ENCODE peak calls at places on chromosomes 12 and 14, in four cellular contexts. T is PC-9, A is progenitor cell of endocrine pancreas, S is endothelial cell. W is an unnamed sample.

GRCh38 chr12:90027889-90028570 is 319.4 kb upstream of the ATP2B1 start:
- DNase-seq in S (no peak), T (no peak), A (no peak), W (no peak)

GRCh38 chr12:25585021-25585523 is 32.0 kb upstream of the LMNTD1 start:
- DNase-seq in S (no peak), T (no peak), A (no peak), W (no peak)

GRCh38 chr12:113863455-113863845 is 102.7 kb downstream of the RBM19 start:
- DNase-seq in T (no peak), A (no peak), S (no peak), W (no peak)

GRCh38 chr12:56529656-56530055 is 8.0 kb downstream of the RBMS2 start:
- DNase-seq in A (no peak), S (no peak), T (no peak), W (no peak)

GRCh38 chr12:110693731-110694130 is 4.8 kb upstream of the HVCN1 start:
- DNase-seq in S (no peak), T (no peak), A (no peak), W (no peak)

GRCh38 chr12:23550753-23551152 is 398.7 kb downstream of the SOX5 start:
- DNase-seq in T (no peak), A (no peak), S (no peak), W (no peak)

GRCh38 chr12:38515912-38516311 is 199.3 kb downstream of the ALG10B start:
- DNase-seq in A (no peak), T (no peak), S (no peak), W (no peak)

GRCh38 chr12:25884024-25884919 is 74.2 kb upstream of the RASSF8 start:
- DNase-seq in A (no peak), T (no peak), S (no peak), W (no peak)

GRCh38 chr14:30521899-30522736 is 36.8 kb upstream of the G2E3 start:
- DNase-seq in S (no peak), T (no peak), A (no peak), W (no peak)

GRCh38 chr14:103849151-103850013 is 2.0 kb upstream of the PPP1R13B start:
- DNase-seq in S (no peak), A (no peak), T (no peak), W (no peak)

GRCh38 chr12:130026608-130027176 is 122.9 kb upstream of the TMEM132D start:
- DNase-seq in A (peak), S (no peak), T (no peak), W (no peak)

GRCh38 chr12:110780448-110780847 is 37.8 kb upstream of the PPP1CC start:
- DNase-seq in S (no peak), T (no peak), A (no peak), W (no peak)

GRCh38 chr12:61138381-61138759 is 1121.8 kb upstream of the USP15 start:
- DNase-seq in S (no peak), A (no peak), T (no peak), W (no peak)
- TF ChIP-seq CTCF in S (no peak), A (no peak), T (no peak), W (no peak)

GRCh38 chr14:102592969-102593840 is 756 bp downstream of the RCOR1 start:
- DNase-seq in T (no peak), S (peak), A (peak), W (no peak)

GRCh38 chr14:102591372-102591943 is 991 bp upstream of the RCOR1 start:
- DNase-seq in A (peak), S (peak), T (no peak), W (no peak)

GRCh38 chr14:102594514-102595175 is 2.2 kb downstream of the RCOR1 start:
- DNase-seq in S (peak), A (no peak), T (peak), W (no peak)

GRCh38 chr14:102591944-102592772 is at the start of gene RCOR1:
- DNase-seq in T (peak), S (peak), A (peak), W (peak)

GRCh38 chr14:102593841-102594170 is 1.4 kb downstream of the RCOR1 start:
- DNase-seq in A (no peak), S (no peak), T (no peak), W (no peak)
- TF ChIP-seq CTCF in A (no peak), S (no peak), T (no peak), W (no peak)

DNA sequence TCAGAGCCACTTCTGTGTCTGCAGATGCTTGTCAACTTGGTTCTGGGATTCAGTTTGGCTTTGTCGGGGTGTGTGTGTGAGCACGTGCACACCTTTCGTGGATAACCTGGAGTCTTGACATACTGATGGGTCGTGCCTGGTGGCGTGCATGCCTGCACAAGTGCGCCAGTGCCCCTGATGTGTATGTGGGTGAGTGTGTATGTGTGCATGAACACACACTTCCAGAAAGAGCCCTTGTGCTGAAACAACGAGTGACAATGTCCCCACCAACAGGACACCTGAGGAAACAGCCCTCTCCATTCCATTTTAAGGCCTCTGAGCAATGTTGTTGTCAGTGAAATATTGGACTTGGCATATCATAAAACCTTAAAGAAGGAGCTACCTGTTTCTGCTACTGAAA is 53.9 kb downstream of the SMUG1 start:
- DNase-seq in A (no peak), S (no peak), T (no peak), W (no peak)
- TF ChIP-seq CTCF in A (peak), S (no peak), T (no peak), W (no peak)

GRCh38 chr12:67413577-67413976 is 144.4 kb downstream of the CAND1 start:
- DNase-seq in S (no peak), T (peak), A (no peak), W (no peak)
- TF ChIP-seq CTCF in S (no peak), T (no peak), A (no peak), W (no peak)

DNA sequence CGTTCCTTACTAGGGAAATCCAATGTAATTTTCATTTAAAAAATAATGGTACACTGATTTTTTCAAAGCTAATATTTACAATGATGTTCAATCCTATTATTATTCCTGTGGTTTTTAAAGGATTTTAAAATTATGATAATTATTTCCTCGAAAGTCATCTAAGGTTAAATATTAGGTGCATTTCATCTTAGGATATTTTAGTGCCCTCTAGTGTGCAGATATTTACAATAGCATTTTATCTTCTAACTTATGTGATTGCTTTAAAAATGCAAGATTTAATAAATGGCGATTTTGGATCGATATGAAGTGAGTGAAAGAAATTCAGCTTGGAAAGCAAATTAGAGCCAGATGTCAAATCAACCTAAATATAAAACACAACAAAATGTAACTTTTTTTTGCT is 293.5 kb downstream of the SLC6A15 start:
- DNase-seq in A (no peak), S (no peak), T (no peak), W (no peak)
- TF ChIP-seq CTCF in A (peak), S (peak), T (peak), W (no peak)

GRCh38 chr12:124829708-124830304 is 33.9 kb downstream of the SCARB1 start:
- DNase-seq in T (no peak), S (no peak), A (no peak), W (no peak)
- TF ChIP-seq CTCF in T (no peak), S (no peak), A (no peak), W (no peak)

DNA sequence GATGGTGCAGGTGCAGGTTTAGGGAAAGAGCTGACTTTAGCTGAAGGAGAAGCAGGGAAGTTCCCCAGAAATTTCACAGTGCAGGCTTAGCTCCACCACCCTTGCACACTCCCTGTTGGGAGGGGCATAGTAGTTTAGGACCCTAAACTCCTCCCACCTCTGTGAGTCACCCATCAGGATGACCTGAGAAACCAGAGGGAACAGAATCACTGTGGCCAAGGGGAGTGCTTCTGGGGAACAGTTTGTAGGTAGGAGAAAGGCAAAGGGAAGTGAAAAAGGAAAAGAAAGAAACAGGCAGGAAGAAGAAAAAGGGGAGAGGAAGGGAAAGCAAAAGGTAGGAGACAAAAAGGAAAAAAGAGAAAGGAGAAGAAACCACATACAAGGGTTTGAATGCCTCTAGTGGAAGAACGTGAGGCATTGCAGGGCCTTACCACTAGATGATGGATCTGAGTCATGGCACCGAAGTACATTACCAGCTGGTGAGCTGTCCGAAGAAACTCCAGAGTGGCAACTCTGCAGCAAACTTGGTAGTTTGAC is 404.2 kb downstream of the SLC6A15 start:
- DNase-seq in A (no peak), S (no peak), T (no peak), W (no peak)
- TF ChIP-seq CTCF in A (peak), S (no peak), T (peak), W (peak)

GRCh38 chr14:45531022-45531421 is 278.0 kb upstream of the MIS18BP1 start:
- DNase-seq in T (no peak), A (no peak), S (no peak), W (no peak)

GRCh38 chr14:45526715-45527549 is 273.9 kb upstream of the MIS18BP1 start:
- DNase-seq in T (peak), S (peak), A (no peak), W (no peak)
- TF ChIP-seq CTCF in T (peak), S (peak), A (peak), W (no peak)

GRCh38 chr12:64983771-64984170 is 137.3 kb downstream of the WIF1 start:
- DNase-seq in S (no peak), A (no peak), T (no peak), W (no peak)
- TF ChIP-seq CTCF in S (no peak), A (no peak), T (no peak), W (no peak)

GRCh38 chr12:100058482-100059029 is 73.8 kb upstream of the ANKS1B start:
- DNase-seq in A (no peak), S (no peak), T (peak), W (no peak)
- TF ChIP-seq CTCF in A (no peak), S (no peak), T (no peak), W (no peak)